ENCODE peak calls at places on chromosomes 3 and 15, in five cellular contexts. S is NAMALWA, K is left ventricle myocardium inferior, L is PC-3, O is GM12865. Y is an unnamed sample.

GRCh38 chr15:50355980-50356379 is 982 bp upstream of the GABPB1 start:
- DNase-seq in L (no peak), K (no peak), S (no peak), O (no peak), Y (no peak)

GRCh38 chr3:48215019-48215418 is 8.3 kb upstream of the CAMP start:
- DNase-seq in K (peak), O (no peak), L (no peak), S (no peak), Y (no peak)

GRCh38 chr15:70164156-70164900 is 66.6 kb upstream of the TLE3 start:
- DNase-seq in K (no peak), L (peak), O (no peak), S (no peak), Y (no peak)

GRCh38 chr15:57914350-57915055 is 151.0 kb downstream of the ALDH1A2 start:
- DNase-seq in L (no peak), O (no peak), K (no peak), S (no peak), Y (no peak)

GRCh38 chr3:152916753-152917279 is 81.9 kb downstream of the P2RY1 start:
- DNase-seq in O (no peak), L (no peak), S (no peak), K (no peak), Y (no peak)

GRCh38 chr3:9746330-9746729 is 3.4 kb upstream of the OGG1 start:
- DNase-seq in S (no peak), L (peak), K (no peak), O (no peak), Y (no peak)

GRCh38 chr3:17985658-17986392 is 243.4 kb upstream of the TBC1D5 start:
- DNase-seq in O (no peak), L (peak), S (no peak), K (no peak), Y (no peak)

GRCh38 chr3:159502986-159503385 is 485.6 kb upstream of the IL12A start:
- DNase-seq in O (no peak), S (no peak), K (no peak), L (no peak), Y (no peak)

GRCh38 chr3:177300039-177300833 is 103.0 kb upstream of the TBL1XR1 start:
- DNase-seq in O (peak), K (no peak), L (peak), S (peak), Y (no peak)

GRCh38 chr15:69806287-69806915 is 291.3 kb downstream of the TLE3 start:
- DNase-seq in O (no peak), S (peak), L (no peak), K (no peak), Y (no peak)

GRCh38 chr3:149604125-149604851 is 53.5 kb downstream of the WWTR1 start:
- DNase-seq in O (no peak), K (no peak), S (no peak), L (no peak), Y (no peak)

GRCh38 chr3:138332472-138333073 is 2.9 kb upstream of the NME9 start:
- DNase-seq in O (peak), L (peak), S (peak), K (no peak), Y (no peak)

GRCh38 chr3:129344540-129345220 is 66.0 kb downstream of the HMCES start:
- DNase-seq in L (no peak), O (no peak), S (no peak), K (no peak), Y (no peak)

GRCh38 chr3:66485291-66485968 is 15.4 kb downstream of the LRIG1 start:
- DNase-seq in O (no peak), K (no peak), S (no peak), L (no peak), Y (no peak)

GRCh38 chr3:115788921-115789470 is 165.7 kb downstream of the GAP43 start:
- DNase-seq in O (no peak), S (no peak), L (peak), K (no peak), Y (no peak)

GRCh38 chr3:103218793-103219192 is 784.0 kb downstream of the ZPLD1 start:
- DNase-seq in K (no peak), O (peak), L (no peak), S (no peak), Y (no peak)

GRCh38 chr15:80679805-80680175 is 15.3 kb upstream of the ABHD17C start:
- DNase-seq in K (no peak), O (no peak), S (no peak), L (peak), Y (no peak)

GRCh38 chr3:165884518-165884917 is 47.3 kb upstream of the BCHE start:
- DNase-seq in K (no peak), O (no peak), L (no peak), S (no peak), Y (no peak)

GRCh38 chr3:122642935-122643334 is 37.7 kb upstream of the PARP14 start:
- DNase-seq in O (peak), S (no peak), K (no peak), L (no peak), Y (no peak)

GRCh38 chr3:141793476-141794260 is 30.5 kb downstream of the GRK7 start:
- DNase-seq in L (no peak), K (no peak), O (no peak), S (no peak), Y (no peak)

GRCh38 chr3:191348098-191348497 is 17.8 kb upstream of the UTS2B start:
- DNase-seq in L (no peak), O (no peak), S (no peak), K (no peak), Y (no peak)

GRCh38 chr15:57411945-57412768 is 35.9 kb downstream of the CGNL1 start:
- DNase-seq in O (no peak), L (no peak), K (peak), S (no peak), Y (no peak)

GRCh38 chr3:171672538-171672937 is 137.7 kb downstream of the PLD1 start:
- DNase-seq in L (no peak), K (no peak), S (no peak), O (no peak), Y (no peak)

GRCh38 chr3:57556459-57557087 is 499 bp downstream of the PDE12 start:
- DNase-seq in L (peak), O (no peak), K (peak), S (peak), Y (peak)

GRCh38 chr3:120432105-120432860 is 18.5 kb downstream of the FSTL1 start:
- DNase-seq in L (no peak), K (no peak), O (no peak), S (no peak), Y (no peak)

GRCh38 chr3:58150800-58151199 is 60.0 kb downstream of the DNASE1L3 start:
- DNase-seq in O (no peak), K (no peak), L (no peak), S (no peak), Y (no peak)

GRCh38 chr3:43770426-43771103 is 79.8 kb downstream of the ABHD5 start:
- DNase-seq in L (peak), O (no peak), S (no peak), K (peak), Y (peak)

GRCh38 chr3:160973067-160973466 is 132.1 kb downstream of the B3GALNT1 start:
- DNase-seq in O (no peak), L (no peak), K (no peak), S (peak), Y (no peak)

Y was measured in activated CD4-positive, alpha-beta T cell treated with anti-CD3 and anti-CD28 coated beads, Interleukin-2, amount 10 ng/mL, durations not matched to agents 7 days and 5 days.